ENCODE peak calls at places on chromosomes 4 and X, in six cellular contexts. N, B, L, R, P and X are unnamed samples.

GRCh38 chr4:184003433-184003832 is 98.3 kb downstream of the STOX2 start:
- DNase-seq in N (no peak), B (no peak), L (no peak), R (no peak), P (no peak), X (no peak)

GRCh38 chrX:24081661-24082154 is 27.0 kb downstream of the EIF2S3 start:
- DNase-seq in N (peak; percentile 53), B (no peak), L (peak; percentile 40), R (peak; percentile 77), P (peak; percentile 24), X (peak; percentile 68)

GRCh38 chr4:168483786-168484185 is 3.5 kb upstream of the DDX60L start:
- DNase-seq in N (no peak), B (no peak), L (no peak), R (no peak), P (no peak), X (no peak)

GRCh38 chrX:23888887-23889501 is 18.7 kb downstream of the APOO start:
- DNase-seq in N (no peak), B (no peak), L (no peak), R (no peak), P (no peak), X (no peak)

GRCh38 chrX:9349572-9350259 is 115.1 kb upstream of the TBL1X start:
- DNase-seq in N (no peak), B (no peak), L (no peak), R (no peak), P (no peak), X (no peak)

GRCh38 chr4:5378002-5378401 is 326.7 kb downstream of the STK32B start:
- DNase-seq in N (no peak), B (no peak), L (no peak), R (no peak), P (no peak), X (no peak)

GRCh38 chr4:6379787-6380745 is 92.3 kb downstream of the PPP2R2C start:
- DNase-seq in N (no peak), B (no peak), L (no peak), R (no peak), P (no peak), X (no peak)

GRCh38 chr4:102541708-102542107 is 40.5 kb downstream of the NFKB1 start:
- DNase-seq in N (no peak), B (no peak), L (no peak), R (no peak), P (no peak), X (no peak)

GRCh38 chr4:180827610-180828009 is 1415.6 kb upstream of the TENM3 start:
- DNase-seq in N (no peak), B (no peak), L (no peak), R (no peak), P (no peak), X (peak; percentile 9)

GRCh38 chrX:114952696-114953095 is 64.7 kb downstream of the IL13RA2 start:
- DNase-seq in N (no peak), B (no peak), L (no peak), R (no peak), P (no peak), X (no peak)

GRCh38 chrX:24178441-24178840 is 28.9 kb downstream of the ZFX start:
- DNase-seq in N (no peak), B (no peak), L (no peak), R (no peak), P (no peak), X (no peak)

GRCh38 chrX:1051421-1051820 is 161.0 kb downstream of the CRLF2 start:
- DNase-seq in N (no peak), B (no peak), L (no peak), R (no peak), P (no peak), X (no peak)

GRCh38 chr4:146255463-146255862 is 41.1 kb downstream of the REELD1 start:
- DNase-seq in N (no peak), B (no peak), L (no peak), R (no peak), P (no peak), X (no peak)

GRCh38 chr4:25694466-25694865 is 38.8 kb downstream of the SLC34A2 start:
- DNase-seq in N (no peak), B (peak; percentile 8), L (no peak), R (peak; percentile 66), P (no peak), X (no peak)

GRCh38 chr4:180542445-180543100 is 1700.6 kb upstream of the TENM3 start:
- DNase-seq in N (no peak), B (no peak), L (no peak), R (no peak), P (no peak), X (no peak)

GRCh38 chr4:26557164-26557563 is 26.7 kb upstream of the TBC1D19 start:
- DNase-seq in N (no peak), B (no peak), L (no peak), R (no peak), P (no peak), X (no peak)

GRCh38 chrX:124098089-124098488 is 136.6 kb downstream of the STAG2 start:
- DNase-seq in N (peak; percentile 52), B (no peak), L (peak; percentile 17), R (no peak), P (no peak), X (no peak)

GRCh38 chr4:161148051-161148450 is 1015.7 kb downstream of the FSTL5 start:
- DNase-seq in N (no peak), B (no peak), L (no peak), R (no peak), P (no peak), X (no peak)

DNA sequence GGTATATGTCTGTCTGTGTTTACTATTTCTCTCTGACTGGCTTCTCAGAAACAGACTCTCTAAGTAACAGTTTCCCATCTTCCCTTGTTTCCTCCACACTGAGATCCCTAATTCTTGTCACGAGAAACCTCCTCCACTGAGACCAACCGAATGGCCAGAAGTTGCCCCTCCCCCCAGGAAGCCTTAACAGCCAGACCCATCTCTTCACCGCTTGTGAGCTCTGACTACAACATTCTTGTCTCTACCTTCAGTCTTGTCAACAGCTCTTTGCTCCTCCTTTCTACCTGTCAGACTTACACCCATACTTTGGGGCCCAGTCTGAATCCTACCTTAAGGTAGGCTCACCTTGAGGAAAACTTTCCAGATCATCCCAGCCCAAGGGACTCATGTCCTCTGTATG is 90.8 kb downstream of the NHSL2 start:
- DNase-seq in N (no peak), B (no peak), L (no peak), R (no peak), P (no peak), X (no peak)
- H3K4me1 ChIP-seq in N (no peaks in the 10 kb centered on the region), B (peaks cover 4% of the 10 kb centered on the region), L (no peaks in the 10 kb centered on the region), R (no peaks in the 10 kb centered on the region), P (no peaks in the 10 kb centered on the region), X (no peaks in the 10 kb centered on the region)

DNA sequence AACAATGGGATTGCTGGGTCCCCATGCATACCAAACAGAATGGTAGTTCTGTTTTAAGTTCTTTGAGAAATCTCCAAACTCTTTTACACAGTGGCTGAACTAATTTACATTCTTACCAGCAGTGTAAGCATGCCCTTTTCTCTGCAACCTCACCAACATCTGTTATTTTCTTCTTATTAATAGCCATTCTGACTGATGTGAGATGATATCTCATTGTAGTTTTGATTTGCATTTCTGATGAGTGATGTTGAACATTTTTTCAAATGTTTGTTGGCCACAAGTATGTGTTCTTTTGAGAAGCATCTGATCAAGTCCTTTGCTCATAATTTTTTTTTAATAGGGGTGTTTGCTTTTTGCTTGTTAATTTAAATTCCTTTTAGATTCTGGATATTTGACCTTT is 41.2 kb upstream of the ZMAT1 start:
- DNase-seq in N (no peak), B (no peak), L (no peak), R (no peak), P (no peak), X (no peak)
- H3K4me1 ChIP-seq in N (no peaks in the 10 kb centered on the region), B (no peaks in the 10 kb centered on the region), L (no peaks in the 10 kb centered on the region), R (no peaks in the 10 kb centered on the region), P (no peaks in the 10 kb centered on the region), X (no peaks in the 10 kb centered on the region)

GRCh38 chr4:136489101-136489500 is 1043.2 kb downstream of the PCDH18 start:
- DNase-seq in N (no peak), B (no peak), L (no peak), R (no peak), P (no peak), X (no peak)
- H3K4me1 ChIP-seq in N (no peaks in the 10 kb centered on the region), B (no peaks in the 10 kb centered on the region), L (no peaks in the 10 kb centered on the region), R (no peaks in the 10 kb centered on the region), P (no peaks in the 10 kb centered on the region), X (no peaks in the 10 kb centered on the region)

DNA sequence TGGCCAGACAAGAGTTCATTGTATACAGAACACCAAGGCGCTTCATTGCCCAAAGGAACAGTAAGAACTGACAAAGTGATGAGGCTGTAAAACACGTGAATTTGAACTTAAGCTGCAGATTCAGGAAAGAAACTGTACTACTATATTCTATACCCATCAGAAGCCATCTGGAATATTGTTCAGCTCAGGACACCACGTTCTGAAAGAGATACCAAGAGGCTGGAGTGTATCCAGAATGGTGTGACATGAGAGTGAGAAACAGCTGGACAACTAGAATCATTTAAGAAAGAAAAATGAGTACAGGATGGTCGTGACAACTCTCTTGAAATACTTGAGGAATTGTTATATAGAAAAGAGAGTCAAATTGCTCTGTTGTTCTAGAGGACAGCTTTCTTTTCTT is 94.9 kb downstream of the MGST2 start:
- DNase-seq in N (no peak), B (no peak), L (no peak), R (no peak), P (no peak), X (no peak)
- H3K4me1 ChIP-seq in N (peaks cover 20% of the 10 kb centered on the region), B (no peaks in the 10 kb centered on the region), L (no peaks in the 10 kb centered on the region), R (no peaks in the 10 kb centered on the region), P (no peaks in the 10 kb centered on the region), X (no peaks in the 10 kb centered on the region)

GRCh38 chr4:153532227-153532626 is 66.1 kb downstream of the TMEM131L start:
- DNase-seq in N (no peak), B (no peak), L (no peak), R (no peak), P (no peak), X (no peak)
- H3K4me1 ChIP-seq in N (peaks cover 9% of the 10 kb centered on the region), B (no peaks in the 10 kb centered on the region), L (peaks cover 96% of the 10 kb centered on the region), R (no peaks in the 10 kb centered on the region), P (no peaks in the 10 kb centered on the region), X (peaks cover 63% of the 10 kb centered on the region)

GRCh38 chr4:41883988-41884737 is 51.1 kb upstream of the TMEM33 start:
- DNase-seq in N (no peak), B (no peak), L (no peak), R (no peak), P (no peak), X (no peak)

GRCh38 chr4:41880022-41880837 is 55.0 kb upstream of the TMEM33 start:
- DNase-seq in N (no peak), B (no peak), L (no peak), R (no peak), P (no peak), X (no peak)

GRCh38 chr4:41880840-41881831 is 54.1 kb upstream of the TMEM33 start:
- DNase-seq in N (no peak), B (no peak), L (no peak), R (no peak), P (no peak), X (no peak)

GRCh38 chr4:41882622-41883347 is 52.4 kb upstream of the TMEM33 start:
- DNase-seq in N (peak; percentile 44), B (peak; percentile 78), L (peak; percentile 41), R (peak; percentile 62), P (no peak), X (no peak)

GRCh38 chr4:41881931-41882621 is 53.2 kb upstream of the TMEM33 start:
- DNase-seq in N (peak; percentile 12), B (no peak), L (no peak), R (no peak), P (no peak), X (no peak)
- H3K4me1 ChIP-seq in N (no peaks in the 10 kb centered on the region), B (no peaks in the 10 kb centered on the region), L (peaks cover 5% of the 10 kb centered on the region), R (no peaks in the 10 kb centered on the region), P (no peaks in the 10 kb centered on the region), X (no peaks in the 10 kb centered on the region)